ENCODE peak calls at places on chromosome 11, in six cellular contexts. One of them, this sample, is unnamed.
A peak's percentile ranks its signal among the peaks of the same experiment; 100 is the strongest.

GRCh38 chr11:123577081-123577598 is 77.3 kb downstream of the SCN3B start:
- DNase-seq in H1: peak; percentile 41
- DNase-seq in A549: peak; percentile 64
- DNase-seq in HepG2: peak; percentile 16
- DNase-seq in WTC11: peak; percentile 92
- DNase-seq in endothelial cell of umbilical vein: peak; percentile 52
- DNase-seq in this sample: peak; percentile 72

GRCh38 chr11:32418836-32419235 is 16.5 kb downstream of the WT1 start:
- DNase-seq in endothelial cell of umbilical vein: no peak
- DNase-seq in HepG2: no peak
- DNase-seq in H1: no peak
- DNase-seq in A549: no peak
- DNase-seq in WTC11: no peak
- DNase-seq in this sample: no peak

GRCh38 chr11:854601-855342 is 12.1 kb downstream of the TSPAN4 start:
- DNase-seq in endothelial cell of umbilical vein: no peak
- DNase-seq in WTC11: no peak
- DNase-seq in A549: no peak
- DNase-seq in HepG2: no peak
- DNase-seq in H1: no peak
- DNase-seq in this sample: no peak

GRCh38 chr11:128341280-128341679 is 246.1 kb downstream of the ETS1 start:
- DNase-seq in endothelial cell of umbilical vein: peak; percentile 55
- DNase-seq in H1: no peak
- DNase-seq in HepG2: no peak
- DNase-seq in WTC11: no peak
- DNase-seq in A549: no peak
- DNase-seq in this sample: no peak

GRCh38 chr11:41283196-41283930 is 176.1 kb downstream of the LRRC4C start:
- DNase-seq in HepG2: no peak
- DNase-seq in WTC11: no peak
- DNase-seq in H1: no peak
- DNase-seq in endothelial cell of umbilical vein: no peak
- DNase-seq in A549: no peak
- DNase-seq in this sample: no peak

GRCh38 chr11:87150936-87151335 is 113.2 kb downstream of the TMEM135 start:
- DNase-seq in HepG2: no peak
- DNase-seq in H1: no peak
- DNase-seq in endothelial cell of umbilical vein: peak; percentile 61
- DNase-seq in A549: no peak
- DNase-seq in WTC11: no peak
- DNase-seq in this sample: no peak

GRCh38 chr11:8913961-8914660 is 3.1 kb downstream of the AKIP1 start:
- DNase-seq in A549: peak; percentile 40
- DNase-seq in WTC11: peak; percentile 65
- DNase-seq in H1: no peak
- DNase-seq in endothelial cell of umbilical vein: peak; percentile 57
- DNase-seq in HepG2: peak; percentile 37
- DNase-seq in this sample: peak; percentile 31

GRCh38 chr11:81959341-81959740 is 774.3 kb downstream of the FAM181B start:
- DNase-seq in H1: no peak
- DNase-seq in A549: no peak
- DNase-seq in endothelial cell of umbilical vein: no peak
- DNase-seq in HepG2: no peak
- DNase-seq in WTC11: peak; percentile 28
- DNase-seq in this sample: no peak

GRCh38 chr11:17851697-17852096 is 117.1 kb downstream of the KCNC1 start:
- DNase-seq in WTC11: no peak
- DNase-seq in H1: no peak
- DNase-seq in HepG2: no peak
- DNase-seq in A549: no peak
- DNase-seq in endothelial cell of umbilical vein: no peak
- DNase-seq in this sample: no peak

GRCh38 chr11:82683029-82683428 is 50.6 kb downstream of the FAM181B start:
- DNase-seq in H1: no peak
- DNase-seq in endothelial cell of umbilical vein: no peak
- DNase-seq in WTC11: peak; percentile 42
- DNase-seq in A549: no peak
- DNase-seq in HepG2: no peak
- DNase-seq in this sample: no peak

GRCh38 chr11:11534981-11535380 is 86.8 kb downstream of the GALNT18 start:
- DNase-seq in HepG2: no peak
- DNase-seq in WTC11: no peak
- DNase-seq in A549: no peak
- DNase-seq in H1: no peak
- DNase-seq in endothelial cell of umbilical vein: no peak
- DNase-seq in this sample: no peak

GRCh38 chr11:75461136-75461535 is 28.1 kb upstream of the KLHL35 start:
- DNase-seq in HepG2: no peak
- DNase-seq in A549: no peak
- DNase-seq in WTC11: no peak
- DNase-seq in endothelial cell of umbilical vein: no peak
- DNase-seq in H1: no peak
- DNase-seq in this sample: no peak

GRCh38 chr11:128471138-128471661 is 116.2 kb downstream of the ETS1 start:
- DNase-seq in H1: no peak
- DNase-seq in A549: no peak
- DNase-seq in endothelial cell of umbilical vein: no peak
- DNase-seq in HepG2: no peak
- DNase-seq in WTC11: no peak
- DNase-seq in this sample: no peak

GRCh38 chr11:3964056-3964455 is 108.6 kb downstream of the STIM1 start:
- DNase-seq in endothelial cell of umbilical vein: no peak
- DNase-seq in HepG2: no peak
- DNase-seq in A549: no peak
- DNase-seq in H1: no peak
- DNase-seq in WTC11: no peak
- DNase-seq in this sample: no peak

GRCh38 chr11:82796970-82797594 is 63.4 kb upstream of the FAM181B start:
- DNase-seq in HepG2: no peak
- DNase-seq in endothelial cell of umbilical vein: no peak
- DNase-seq in WTC11: no peak
- DNase-seq in H1: no peak
- DNase-seq in A549: no peak
- DNase-seq in this sample: no peak

GRCh38 chr11:57763568-57763967 is 2.0 kb downstream of the CTNND1 start:
- DNase-seq in endothelial cell of umbilical vein: peak; percentile 75
- DNase-seq in H1: no peak
- DNase-seq in WTC11: no peak
- DNase-seq in HepG2: peak; percentile 50
- DNase-seq in A549: peak; percentile 76
- DNase-seq in this sample: peak; percentile 54

GRCh38 chr11:28566643-28567042 is 458.5 kb downstream of the METTL15 start:
- DNase-seq in HepG2: no peak
- DNase-seq in A549: peak; percentile 90
- DNase-seq in WTC11: peak; percentile 54
- DNase-seq in H1: peak; percentile 41
- DNase-seq in endothelial cell of umbilical vein: peak; percentile 92
- DNase-seq in this sample: peak; percentile 7

GRCh38 chr11:69921429-69922014 is 102.3 kb upstream of the FGF3 start:
- DNase-seq in H1: no peak
- DNase-seq in HepG2: no peak
- DNase-seq in A549: no peak
- DNase-seq in WTC11: peak; percentile 4
- DNase-seq in endothelial cell of umbilical vein: no peak
- DNase-seq in this sample: no peak

GRCh38 chr11:1667906-1668305 is 29.1 kb upstream of the KRTAP5-6 start:
- DNase-seq in HepG2: no peak
- DNase-seq in H1: no peak
- DNase-seq in WTC11: no peak
- DNase-seq in A549: no peak
- DNase-seq in endothelial cell of umbilical vein: no peak
- DNase-seq in this sample: no peak

GRCh38 chr11:115085461-115086220 is 407.3 kb downstream of the NXPE2 start:
- DNase-seq in H1: no peak
- DNase-seq in A549: no peak
- DNase-seq in WTC11: no peak
- DNase-seq in HepG2: no peak
- DNase-seq in endothelial cell of umbilical vein: no peak
- DNase-seq in this sample: no peak

DNA sequence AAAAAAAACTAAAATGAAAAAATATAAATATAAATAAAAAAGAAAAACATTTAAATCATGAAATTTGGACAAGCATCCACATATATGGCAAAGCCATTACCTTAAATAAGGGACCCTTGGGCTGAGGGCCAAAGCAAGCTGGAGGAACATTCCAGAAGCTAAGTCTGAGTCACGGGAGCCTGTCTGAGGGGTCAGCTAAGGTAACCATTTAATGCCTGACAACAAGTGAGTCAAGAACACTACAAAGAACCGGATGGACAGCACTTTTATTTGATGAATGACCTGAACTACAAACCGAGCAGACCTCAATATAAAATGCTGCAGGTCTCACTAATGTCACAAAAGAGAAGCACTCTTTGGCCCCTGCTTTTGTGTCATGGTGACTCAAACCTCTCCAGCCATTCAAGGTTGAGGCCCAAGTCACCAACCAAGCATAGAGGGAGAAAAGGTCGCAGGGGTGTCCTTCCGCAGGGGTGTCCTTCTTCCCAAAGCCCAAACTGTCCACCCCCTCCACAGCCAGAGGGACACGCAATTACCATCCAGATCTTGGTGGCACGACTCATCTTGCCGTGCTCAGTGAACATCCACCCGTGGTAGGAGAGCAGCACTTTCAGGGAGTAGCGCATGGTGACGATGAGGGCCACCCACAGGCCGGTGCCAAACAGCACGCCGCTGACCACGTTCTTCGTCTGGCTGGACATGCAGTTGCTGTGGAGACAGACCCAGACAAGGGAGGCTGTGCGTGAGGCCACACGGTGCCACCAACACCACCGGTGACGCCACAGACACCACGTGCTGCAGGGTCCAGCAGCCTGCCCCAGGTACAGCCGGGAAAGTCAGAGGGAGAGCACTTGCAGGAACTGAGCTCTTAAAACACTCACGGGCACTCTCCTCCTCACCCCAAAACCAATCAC is 34.5 kb downstream of the CPT1A start:
- DNase-seq in A549: no peak
- DNase-seq in HepG2: no peak
- DNase-seq in endothelial cell of umbilical vein: peak; percentile 54
- DNase-seq in WTC11: no peak
- DNase-seq in H1: no peak
- DNase-seq in this sample: no peak
- TF ChIP-seq JUN in A549: no peak
- TF ChIP-seq JUN in HepG2: no peak
- TF ChIP-seq JUN in endothelial cell of umbilical vein: no peak
- TF ChIP-seq JUN in WTC11: no peak
- TF ChIP-seq JUN in H1: no peak
- TF ChIP-seq JUN in this sample: no peak

DNA sequence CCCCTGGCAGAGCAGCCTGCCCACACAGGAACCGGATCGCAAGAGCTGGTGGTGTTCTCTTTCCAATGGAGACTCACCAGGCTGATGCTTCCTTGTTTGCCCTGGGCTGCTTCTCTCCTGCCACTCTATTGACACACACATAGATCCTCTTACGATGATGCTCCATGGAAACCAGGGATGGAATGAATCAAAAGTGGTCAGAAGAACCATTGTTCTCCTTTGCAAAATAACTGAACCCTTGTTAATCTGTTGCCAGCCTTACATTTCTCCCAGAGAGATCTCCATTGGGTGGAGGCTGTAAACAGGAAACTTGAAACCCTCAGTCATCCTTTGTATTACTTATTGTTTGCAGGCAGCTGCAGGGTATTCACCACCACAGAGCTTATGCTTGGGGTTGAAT is 24.6 kb upstream of the LDLRAD3 start:
- DNase-seq in A549: no peak
- DNase-seq in endothelial cell of umbilical vein: peak; percentile 77
- DNase-seq in HepG2: no peak
- DNase-seq in H1: no peak
- DNase-seq in WTC11: no peak
- DNase-seq in this sample: no peak
- TF ChIP-seq JUN in A549: no peak
- TF ChIP-seq JUN in endothelial cell of umbilical vein: no peak
- TF ChIP-seq JUN in HepG2: no peak
- TF ChIP-seq JUN in H1: no peak
- TF ChIP-seq JUN in WTC11: no peak
- TF ChIP-seq JUN in this sample: no peak

DNA sequence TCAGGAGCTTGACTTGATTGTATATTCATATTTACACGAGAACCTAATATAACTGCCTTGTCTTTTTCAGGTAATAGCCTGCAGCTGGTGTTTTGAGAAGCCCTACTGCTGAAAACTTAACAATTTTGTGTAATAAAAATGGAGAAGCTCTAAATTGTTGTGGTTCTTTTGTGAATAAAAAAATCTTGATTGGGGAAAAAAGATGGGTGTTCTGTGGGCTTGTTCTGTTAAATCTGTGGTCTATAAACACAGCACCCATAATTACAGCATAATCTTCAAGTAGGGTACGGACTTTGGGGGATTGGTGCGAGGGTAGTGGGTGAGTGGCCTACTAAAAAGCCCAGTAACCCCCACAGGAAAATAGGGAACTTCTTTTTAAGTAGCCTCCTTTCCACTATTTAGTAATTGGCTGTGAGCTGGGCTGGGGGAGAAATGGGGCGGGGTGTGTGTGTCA is 7.5 kb downstream of the MALAT1 start:
- DNase-seq in H1: no peak
- DNase-seq in endothelial cell of umbilical vein: no peak
- DNase-seq in HepG2: no peak
- DNase-seq in WTC11: no peak
- DNase-seq in A549: no peak
- DNase-seq in this sample: no peak
- TF ChIP-seq JUN in H1: no peak
- TF ChIP-seq JUN in endothelial cell of umbilical vein: no peak
- TF ChIP-seq JUN in HepG2: no peak
- TF ChIP-seq JUN in WTC11: no peak
- TF ChIP-seq JUN in A549: no peak
- TF ChIP-seq JUN in this sample: no peak

DNA sequence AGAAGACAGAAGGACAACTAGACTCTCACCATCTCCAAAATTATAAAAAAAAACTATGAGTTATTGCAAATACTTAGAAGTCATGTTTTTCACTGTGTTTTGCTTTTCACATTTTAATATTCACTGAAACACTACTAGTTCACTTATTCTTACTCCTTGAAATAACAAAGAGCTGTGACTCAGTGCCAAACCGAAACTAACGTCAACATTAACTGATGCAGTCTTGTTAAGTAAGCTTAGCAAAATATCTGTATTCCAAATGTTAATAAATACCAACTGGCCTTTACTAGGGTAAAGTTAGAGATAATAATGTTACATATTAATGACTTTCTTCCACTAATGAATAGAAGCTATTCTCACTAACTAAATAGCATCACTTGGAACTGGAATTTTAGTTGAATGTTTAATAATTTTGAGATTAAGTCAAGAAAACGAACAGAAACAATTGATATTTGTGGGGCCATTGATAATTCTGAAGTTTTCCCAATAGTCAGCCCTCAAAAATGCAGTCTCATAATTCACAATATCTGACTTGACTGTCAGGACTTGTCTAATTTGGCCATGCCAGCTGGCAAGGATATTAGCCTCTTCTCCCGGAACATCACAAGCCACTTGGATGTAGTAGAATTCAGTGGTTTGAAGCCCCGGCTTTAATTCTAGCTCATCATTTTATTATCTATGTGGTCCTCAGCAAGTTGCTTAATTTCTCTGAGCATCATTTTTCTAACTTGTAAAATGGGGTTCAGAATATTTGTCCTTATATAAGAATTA is 230.1 kb upstream of the DDI1 start:
- DNase-seq in WTC11: no peak
- DNase-seq in H1: no peak
- DNase-seq in HepG2: no peak
- DNase-seq in A549: peak; percentile 6
- DNase-seq in endothelial cell of umbilical vein: peak; percentile 86
- DNase-seq in this sample: no peak
- TF ChIP-seq JUN in WTC11: no peak
- TF ChIP-seq JUN in H1: no peak
- TF ChIP-seq JUN in HepG2: no peak
- TF ChIP-seq JUN in A549: no peak
- TF ChIP-seq JUN in endothelial cell of umbilical vein: no peak
- TF ChIP-seq JUN in this sample: no peak

This sample was measured in K562.